ENCODE peak calls at places on chromosomes 2 and 18, in nine cellular contexts. K is AG04449; M is dorsolateral prefrontal cortex; F is CD4-positive, CD25-positive, alpha-beta regulatory T cell; I is NB4; J is GM12865; B is right cardiac atrium; A is cardiac muscle cell; C is uterus. P is an unnamed sample.

GRCh38 chr18:79531926-79532689 is 136.4 kb downstream of the NFATC1 start:
- DNase-seq in I (no peak), K (no peak), J (no peak), A (peak; percentile 29), M (peak; percentile 33), C (peak; percentile 12), F (no peak), B (peak; percentile 32), P (no peak)

GRCh38 chr18:57984490-57985109 is 59.4 kb upstream of the NEDD4L start:
- DNase-seq in M (no peak), A (no peak), B (no peak), F (no peak), I (no peak), K (no peak), C (no peak), J (no peak), P (no peak)

GRCh38 chr2:12507295-12507694 is 209.4 kb upstream of the TRIB2 start:
- DNase-seq in F (no peak), B (no peak), A (peak; percentile 51), M (no peak), K (peak; percentile 77), I (peak; percentile 99), C (no peak), J (peak; percentile 83), P (peak; percentile 89)

GRCh38 chr2:58140508-58141072 is 94.0 kb downstream of the VRK2 start:
- DNase-seq in C (no peak), M (no peak), I (no peak), F (no peak), B (no peak), A (no peak), K (peak; percentile 73), J (no peak), P (peak; percentile 41)

GRCh38 chr2:162840598-162841246 is 2.2 kb upstream of the KCNH7 start:
- DNase-seq in A (peak; percentile 74), B (peak; percentile 57), C (no peak), K (no peak), I (peak; percentile 79), J (peak; percentile 78), F (no peak), M (peak; percentile 40), P (peak; percentile 33)

GRCh38 chr2:7118606-7119503 is 201.6 kb downstream of the RNF144A start:
- DNase-seq in B (peak; percentile 76), A (peak; percentile 37), C (peak; percentile 22), I (peak; percentile 46), J (peak; percentile 36), F (no peak), K (no peak), M (no peak), P (no peak)

GRCh38 chr2:39024833-39025232 is 96.0 kb downstream of the SOS1 start:
- DNase-seq in C (no peak), A (no peak), B (no peak), I (no peak), F (no peak), K (no peak), M (no peak), J (no peak), P (no peak)

GRCh38 chr2:77013932-77014331 is 508.2 kb downstream of the LRRTM4 start:
- DNase-seq in K (no peak), M (no peak), C (no peak), I (no peak), F (no peak), A (no peak), B (no peak), J (no peak), P (no peak)

GRCh38 chr2:16139663-16140610 is 199.6 kb downstream of the MYCN start:
- DNase-seq in I (no peak), K (no peak), J (no peak), A (no peak), M (no peak), C (no peak), F (no peak), B (no peak), P (no peak)

GRCh38 chr18:25456284-25456683 is 104.3 kb upstream of the ZNF521 start:
- DNase-seq in B (peak; percentile 59), F (no peak), I (no peak), M (no peak), A (peak; percentile 9), C (no peak), J (no peak), K (no peak), P (no peak)

GRCh38 chr2:136696438-136696837 is 68.9 kb upstream of the THSD7B start:
- DNase-seq in F (no peak), M (no peak), I (no peak), C (no peak), K (no peak), J (no peak), B (no peak), A (no peak), P (no peak)

GRCh38 chr2:68263632-68264031 is 11.3 kb upstream of the PPP3R1 start:
- DNase-seq in A (no peak), B (no peak), J (no peak), K (no peak), M (no peak), I (no peak), C (no peak), F (no peak), P (no peak)

GRCh38 chr2:28510184-28510583 is 14.3 kb downstream of the PLB1 start:
- DNase-seq in F (no peak), B (peak; percentile 67), I (no peak), C (no peak), K (no peak), A (peak; percentile 8), M (no peak), J (no peak), P (no peak)

GRCh38 chr2:126855606-126856005 is 43.1 kb upstream of the TEX51 start:
- DNase-seq in I (no peak), J (no peak), M (no peak), C (no peak), A (no peak), K (no peak), B (no peak), F (no peak), P (no peak)

GRCh38 chr2:58871469-58872142 is 630.5 kb upstream of the FANCL start:
- DNase-seq in M (no peak), F (no peak), J (peak; percentile 9), B (no peak), A (no peak), C (no peak), I (no peak), K (no peak), P (no peak)

GRCh38 chr2:217954469-217954868 is 48.3 kb downstream of the TNS1 start:
- DNase-seq in F (no peak), B (peak; percentile 81), M (peak; percentile 28), I (no peak), K (no peak), A (no peak), C (peak; percentile 35), J (no peak), P (no peak)

GRCh38 chr18:32378705-32379104 is 92.0 kb downstream of the GAREM1 start:
- DNase-seq in M (no peak), C (no peak), I (no peak), K (no peak), F (no peak), A (peak; percentile 73), J (no peak), B (no peak), P (peak; percentile 45)

GRCh38 chr2:105138643-105139042 is 100.8 kb downstream of the MRPS9 start:
- DNase-seq in A (no peak), F (no peak), C (no peak), I (no peak), B (no peak), M (no peak), J (no peak), K (no peak), P (no peak)

GRCh38 chr18:67599277-67599676 is 82.8 kb upstream of the DSEL start:
- DNase-seq in K (no peak), M (no peak), C (no peak), F (no peak), B (no peak), J (no peak), A (peak; percentile 33), I (no peak), P (peak; percentile 28)
- H3K4me3 ChIP-seq in K (no peak overlapping the region), M (no peak overlapping the region), C (no peak overlapping the region), F (no peak overlapping the region), B (no peak overlapping the region), J (no peak overlapping the region), A (no peak overlapping the region), I (no peak overlapping the region), P (no peak overlapping the region)

DNA sequence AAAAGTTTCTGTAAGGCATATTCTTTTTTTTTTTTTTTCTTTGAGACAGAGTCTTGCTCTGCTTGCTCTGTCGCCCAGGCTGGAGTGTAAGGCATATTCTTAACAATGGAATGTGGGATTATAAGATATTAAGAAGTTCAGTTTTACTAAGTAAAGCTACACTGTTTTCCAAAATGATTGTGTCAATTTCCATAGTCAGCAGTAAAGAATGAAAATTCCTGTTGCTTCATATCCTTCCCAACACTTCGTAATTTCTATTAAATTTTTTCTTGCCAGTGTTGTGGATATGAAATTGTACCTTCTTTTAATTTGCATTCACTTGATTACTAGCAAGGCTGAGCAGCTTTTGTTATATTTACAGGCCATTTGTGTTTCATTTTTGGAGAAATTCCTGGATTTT is 24.4 kb upstream of the SLC4A10 start:
- DNase-seq in K (no peak), I (no peak), J (no peak), F (no peak), C (no peak), A (no peak), M (no peak), B (no peak), P (no peak)
- H3K4me3 ChIP-seq in K (no peak overlapping the region), I (no peak overlapping the region), J (no peak overlapping the region), F (no peak overlapping the region), C (no peak overlapping the region), A (no peak overlapping the region), M (no peak overlapping the region), B (no peak overlapping the region), P (no peak overlapping the region)

GRCh38 chr2:98571121-98571701 is 37.1 kb downstream of the COA5 start:
- DNase-seq in J (no peak), C (no peak), K (no peak), A (no peak), B (no peak), I (no peak), M (no peak), F (no peak), P (no peak)

GRCh38 chr2:98571796-98572195 is 36.5 kb downstream of the COA5 start:
- DNase-seq in F (no peak), B (no peak), K (no peak), A (no peak), I (no peak), C (no peak), J (no peak), M (no peak), P (no peak)

GRCh38 chr2:98573426-98573825 is 34.9 kb downstream of the COA5 start:
- DNase-seq in I (no peak), B (no peak), A (no peak), K (no peak), F (no peak), M (no peak), J (no peak), C (no peak), P (no peak)

GRCh38 chr2:98572211-98572610 is 36.1 kb downstream of the COA5 start:
- DNase-seq in F (no peak), K (no peak), A (no peak), C (no peak), J (no peak), M (no peak), I (no peak), B (no peak), P (no peak)

GRCh38 chr2:98572676-98573075 is 35.6 kb downstream of the COA5 start:
- DNase-seq in A (peak; percentile 58), C (no peak), F (no peak), B (no peak), J (no peak), I (no peak), K (no peak), M (peak; percentile 77), P (no peak)
- H3K4me3 ChIP-seq in A (no peak overlapping the region), C (no peak overlapping the region), F (no peak overlapping the region), B (no peak overlapping the region), J (no peak overlapping the region), I (no peak overlapping the region), K (no peak overlapping the region), M (no peak overlapping the region), P (no peak overlapping the region)

GRCh38 chr2:35962585-35962984 is 393.0 kb upstream of the CRIM1 start:
- DNase-seq in K (no peak), B (no peak), C (no peak), I (no peak), A (no peak), J (no peak), F (no peak), M (no peak), P (no peak)
- H3K4me3 ChIP-seq in K (no peak overlapping the region), B (no peak overlapping the region), C (no peak overlapping the region), I (no peak overlapping the region), A (no peak overlapping the region), J (no peak overlapping the region), F (no peak overlapping the region), M (no peak overlapping the region), P (no peak overlapping the region)